ENCODE peak calls at places on chromosomes 13 and 19, in seven cellular contexts. Q is neural crest cell, N is colonic mucosa, F is type B pancreatic cell, U is cardiac fibroblast, W is lower leg skin, Z is body of pancreas. T is an unnamed sample.

GRCh38 chr13:79722885-79723445 is 242.0 kb downstream of the NDFIP2 start:
- DNase-seq in W (no peak), U (no peak), Z (no peak), Q (no peak), F (no peak), N (no peak), T (no peak)

GRCh38 chr19:35692010-35692409 is 12.3 kb upstream of the ZBTB32 start:
- DNase-seq in F (no peak), Z (no peak), Q (no peak), U (no peak), W (no peak), N (no peak), T (no peak)

GRCh38 chr13:63435668-63436275 is 2020.1 kb upstream of the PCDH20 start:
- DNase-seq in Z (no peak), U (peak; percentile 96), F (no peak), N (no peak), Q (no peak), W (no peak), T (peak; percentile 96)

GRCh38 chr19:47433121-47433520 is 13.8 kb upstream of the MEIS3 start:
- DNase-seq in F (no peak), U (peak; percentile 55), Z (no peak), Q (no peak), N (no peak), W (no peak), T (no peak)

GRCh38 chr13:33172400-33172799 is 113.2 kb downstream of the STARD13 start:
- DNase-seq in W (no peak), N (no peak), Q (no peak), U (no peak), F (no peak), Z (no peak), T (peak; percentile 46)

GRCh38 chr19:532578-533484 is 1.3 kb downstream of the CDC34 start:
- DNase-seq in Q (peak; percentile 57), N (peak; percentile 73), Z (peak; percentile 89), U (peak; percentile 73), F (no peak), W (peak; percentile 94), T (peak; percentile 73)

GRCh38 chr19:17766543-17767131 is 15.4 kb downstream of the FCHO1 start:
- DNase-seq in W (peak; percentile 94), Q (peak; percentile 84), N (peak; percentile 96), F (peak; percentile 84), U (peak; percentile 91), Z (peak; percentile 88), T (peak; percentile 90)

GRCh38 chr13:30132623-30133553 is 174.5 kb downstream of the KATNAL1 start:
- DNase-seq in Z (peak; percentile 96), U (peak; percentile 96), W (peak; percentile 100), F (peak; percentile 98), N (peak; percentile 100), Q (peak; percentile 100), T (peak; percentile 94)

GRCh38 chr13:99370476-99371272 is 63.5 kb upstream of the GPR183 start:
- DNase-seq in Z (no peak), N (no peak), F (no peak), W (peak; percentile 13), Q (no peak), U (no peak), T (no peak)

GRCh38 chr13:109703250-109703649 is 83.1 kb downstream of the IRS2 start:
- DNase-seq in Z (no peak), Q (no peak), W (no peak), N (no peak), U (no peak), F (no peak), T (no peak)

GRCh38 chr13:30499338-30499737 is 33.6 kb upstream of the HMGB1 start:
- DNase-seq in N (no peak), Q (no peak), F (no peak), Z (no peak), W (no peak), U (no peak), T (no peak)

GRCh38 chr19:2986951-2987491 is 9.7 kb downstream of the TLE6 start:
- DNase-seq in W (no peak), F (no peak), Q (peak; percentile 69), U (peak; percentile 34), Z (no peak), N (no peak), T (no peak)

GRCh38 chr13:30963794-30964193 is 31.3 kb downstream of the TEX26 start:
- DNase-seq in U (peak; percentile 62), F (no peak), N (peak; percentile 22), Q (no peak), W (no peak), Z (peak; percentile 23), T (peak; percentile 46)

GRCh38 chr19:34963531-34964406 is at the start of gene ZNF792:
- DNase-seq in N (peak; percentile 84), F (peak; percentile 79), W (peak; percentile 92), U (peak; percentile 61), Z (peak; percentile 67), Q (peak; percentile 66), T (peak; percentile 62)

GRCh38 chr19:6241680-6242079 is 38.1 kb downstream of the MLLT1 start:
- DNase-seq in U (no peak), Q (peak; percentile 62), W (no peak), Z (peak; percentile 62), F (peak; percentile 68), N (no peak), T (no peak)

GRCh38 chr13:46580362-46580839 is 27.4 kb downstream of the LRCH1 start:
- DNase-seq in N (no peak), U (no peak), W (no peak), F (no peak), Q (no peak), Z (no peak), T (no peak)

GRCh38 chr13:27006519-27007161 is 165.0 kb downstream of the USP12 start:
- DNase-seq in Z (peak; percentile 57), W (peak; percentile 85), U (peak; percentile 45), N (peak; percentile 65), Q (no peak), F (no peak), T (peak; percentile 36)

GRCh38 chr19:54287456-54287855 is 6.5 kb upstream of the LILRB2 start:
- DNase-seq in W (no peak), Z (no peak), N (no peak), F (no peak), U (no peak), Q (no peak), T (peak; percentile 4)

GRCh38 chr19:1812426-1813196 is 535 bp upstream of the ATP8B3 start:
- DNase-seq in Q (peak; percentile 90), Z (peak; percentile 92), U (peak; percentile 96), F (peak; percentile 91), N (peak; percentile 98), W (peak; percentile 98), T (peak; percentile 94)

GRCh38 chr19:1810439-1811160 is 1.5 kb downstream of the ATP8B3 start:
- DNase-seq in Q (no peak), W (no peak), F (no peak), Z (no peak), U (no peak), N (peak; percentile 18), T (no peak)

GRCh38 chr19:1813197-1813836 is 1.2 kb upstream of the ATP8B3 start:
- DNase-seq in Z (no peak), F (no peak), N (no peak), U (no peak), Q (no peak), W (no peak), T (no peak)

GRCh38 chr19:1811472-1811894 is 593 bp downstream of the ATP8B3 start:
- DNase-seq in F (no peak), U (peak; percentile 24), Q (no peak), N (peak; percentile 67), W (peak; percentile 93), Z (peak; percentile 93), T (peak; percentile 36)

GRCh38 chr19:1811942-1812425 is at the start of gene ATP8B3:
- DNase-seq in Q (no peak), U (no peak), F (no peak), W (no peak), Z (no peak), N (no peak), T (no peak)
- TF ChIP-seq CTCF in Q (peak; percentile 25), U (no peak), F (peak; percentile 35), W (no peak), Z (no peak), N (no peak), T (no peak)

GRCh38 chr19:42022616-42023015 is 28.6 kb upstream of the ATP1A3 start:
- DNase-seq in Q (no peak), N (no peak), F (no peak), Z (no peak), U (no peak), W (no peak), T (no peak)

GRCh38 chr19:42024622-42025111 is 30.6 kb upstream of the ATP1A3 start:
- DNase-seq in Q (no peak), F (no peak), W (no peak), U (peak; percentile 66), N (no peak), Z (peak; percentile 19), T (peak; percentile 40)

GRCh38 chr19:42021185-42021584 is 27.2 kb upstream of the ATP1A3 start:
- DNase-seq in Q (no peak), F (no peak), N (no peak), U (no peak), Z (no peak), W (no peak), T (no peak)

GRCh38 chr19:42023943-42024260 is 29.9 kb upstream of the ATP1A3 start:
- DNase-seq in U (no peak), Z (no peak), W (no peak), Q (no peak), N (no peak), F (no peak), T (no peak)

GRCh38 chr19:42023121-42023942 is 29.3 kb upstream of the ATP1A3 start:
- DNase-seq in Z (no peak), N (peak; percentile 23), Q (peak; percentile 24), W (no peak), U (peak; percentile 10), F (no peak), T (peak; percentile 3)
- TF ChIP-seq CTCF in Z (no peak), N (no peak), Q (peak; percentile 47), W (no peak), U (peak; percentile 54), F (peak; percentile 56), T (peak; percentile 39)

GRCh38 chr13:23613971-23614370 is 43.8 kb downstream of the TNFRSF19 start:
- DNase-seq in N (no peak), W (no peak), U (no peak), F (no peak), Q (no peak), Z (no peak), T (no peak)

GRCh38 chr13:23617551-23618014 is 47.4 kb downstream of the TNFRSF19 start:
- DNase-seq in N (no peak), U (peak; percentile 68), F (no peak), Q (no peak), Z (no peak), W (no peak), T (peak; percentile 61)

GRCh38 chr13:23618341-23618740 is 48.1 kb downstream of the TNFRSF19 start:
- DNase-seq in N (no peak), Z (no peak), U (peak; percentile 93), F (no peak), W (no peak), Q (no peak), T (peak; percentile 97)

GRCh38 chr13:23615677-23616076 is 45.5 kb downstream of the TNFRSF19 start:
- DNase-seq in Q (no peak), N (no peak), U (no peak), F (no peak), W (no peak), Z (no peak), T (no peak)

GRCh38 chr13:23616228-23616627 is 46.0 kb downstream of the TNFRSF19 start:
- DNase-seq in N (no peak), W (no peak), U (no peak), F (no peak), Z (no peak), Q (no peak), T (no peak)
- TF ChIP-seq CTCF in N (no peak), W (no peak), U (no peak), F (no peak), Z (no peak), Q (no peak), T (no peak)

GRCh38 chr19:38640368-38640767 is 7.1 kb upstream of the ACTN4 start:
- DNase-seq in Z (no peak), Q (no peak), N (peak; percentile 35), W (no peak), U (no peak), F (no peak), T (no peak)
- TF ChIP-seq CTCF in Z (no peak), Q (no peak), N (no peak), W (no peak), U (no peak), F (no peak), T (no peak)